ENCODE peak calls at places on chromosomes 7 and 10, in nine cellular contexts. One of them, this sample, is unnamed.

GRCh38 chr7:26385240-26385639 is 93.6 kb downstream of the SNX10 start:
- DNase-seq in GM23248: no peak
- DNase-seq in trophoblast cell: no peak
- DNase-seq in Peyer's patch: no peak
- DNase-seq in OCI-LY7: no peak
- DNase-seq in cardiac muscle cell: no peak
- DNase-seq in thoracic aorta: no peak
- DNase-seq in spleen: no peak
- DNase-seq in CD8-positive, alpha-beta memory T cell: no peak
- DNase-seq in this sample: no peak

GRCh38 chr7:130893441-130893894 is 159.5 kb upstream of the KLF14 start:
- DNase-seq in thoracic aorta: no peak
- DNase-seq in Peyer's patch: no peak
- DNase-seq in spleen: no peak
- DNase-seq in trophoblast cell: no peak
- DNase-seq in GM23248: peak; percentile 92
- DNase-seq in OCI-LY7: no peak
- DNase-seq in cardiac muscle cell: peak; percentile 43
- DNase-seq in CD8-positive, alpha-beta memory T cell: no peak
- DNase-seq in this sample: no peak

GRCh38 chr7:117032810-117033209 is 79.5 kb downstream of the ST7 start:
- DNase-seq in cardiac muscle cell: no peak
- DNase-seq in Peyer's patch: no peak
- DNase-seq in OCI-LY7: no peak
- DNase-seq in spleen: no peak
- DNase-seq in GM23248: no peak
- DNase-seq in CD8-positive, alpha-beta memory T cell: no peak
- DNase-seq in thoracic aorta: no peak
- DNase-seq in trophoblast cell: no peak
- DNase-seq in this sample: no peak

GRCh38 chr7:79420464-79420863 is 33.0 kb downstream of the MAGI2 start:
- DNase-seq in Peyer's patch: no peak
- DNase-seq in OCI-LY7: no peak
- DNase-seq in spleen: no peak
- DNase-seq in thoracic aorta: no peak
- DNase-seq in CD8-positive, alpha-beta memory T cell: no peak
- DNase-seq in cardiac muscle cell: peak; percentile 84
- DNase-seq in GM23248: peak; percentile 90
- DNase-seq in trophoblast cell: no peak
- DNase-seq in this sample: no peak

GRCh38 chr10:72263613-72264241 is 10.0 kb upstream of the DDIT4 start:
- DNase-seq in cardiac muscle cell: peak; percentile 35
- DNase-seq in trophoblast cell: no peak
- DNase-seq in CD8-positive, alpha-beta memory T cell: no peak
- DNase-seq in spleen: no peak
- DNase-seq in Peyer's patch: peak; percentile 76
- DNase-seq in GM23248: no peak
- DNase-seq in OCI-LY7: peak; percentile 93
- DNase-seq in thoracic aorta: no peak
- DNase-seq in this sample: no peak

GRCh38 chr7:6306471-6306870 is 34.0 kb upstream of the CYTH3 start:
- DNase-seq in Peyer's patch: no peak
- DNase-seq in CD8-positive, alpha-beta memory T cell: no peak
- DNase-seq in spleen: no peak
- DNase-seq in thoracic aorta: no peak
- DNase-seq in OCI-LY7: no peak
- DNase-seq in trophoblast cell: peak; percentile 90
- DNase-seq in cardiac muscle cell: peak; percentile 25
- DNase-seq in GM23248: peak; percentile 75
- DNase-seq in this sample: no peak

GRCh38 chr10:132133449-132134291 is 53.1 kb upstream of the DPYSL4 start:
- DNase-seq in cardiac muscle cell: no peak
- DNase-seq in Peyer's patch: no peak
- DNase-seq in GM23248: no peak
- DNase-seq in CD8-positive, alpha-beta memory T cell: no peak
- DNase-seq in OCI-LY7: no peak
- DNase-seq in thoracic aorta: no peak
- DNase-seq in trophoblast cell: no peak
- DNase-seq in spleen: peak; percentile 73
- DNase-seq in this sample: peak; percentile 6

GRCh38 chr7:28685291-28685659 is 272.9 kb downstream of the TRIL start:
- DNase-seq in GM23248: no peak
- DNase-seq in OCI-LY7: no peak
- DNase-seq in Peyer's patch: no peak
- DNase-seq in cardiac muscle cell: no peak
- DNase-seq in spleen: peak; percentile 84
- DNase-seq in thoracic aorta: no peak
- DNase-seq in CD8-positive, alpha-beta memory T cell: no peak
- DNase-seq in trophoblast cell: peak; percentile 46
- DNase-seq in this sample: no peak

GRCh38 chr10:114239117-114239993 is at the start of gene VWA2:
- DNase-seq in thoracic aorta: no peak
- DNase-seq in trophoblast cell: no peak
- DNase-seq in cardiac muscle cell: no peak
- DNase-seq in OCI-LY7: peak; percentile 23
- DNase-seq in Peyer's patch: no peak
- DNase-seq in GM23248: no peak
- DNase-seq in spleen: peak; percentile 82
- DNase-seq in CD8-positive, alpha-beta memory T cell: no peak
- DNase-seq in this sample: peak; percentile 18

GRCh38 chr7:99121496-99122021 is 22.3 kb downstream of the SMURF1 start:
- DNase-seq in GM23248: peak; percentile 84
- DNase-seq in Peyer's patch: no peak
- DNase-seq in trophoblast cell: no peak
- DNase-seq in CD8-positive, alpha-beta memory T cell: no peak
- DNase-seq in spleen: no peak
- DNase-seq in cardiac muscle cell: peak; percentile 76
- DNase-seq in OCI-LY7: no peak
- DNase-seq in thoracic aorta: no peak
- DNase-seq in this sample: no peak

GRCh38 chr7:129557686-129558481 is 53.6 kb upstream of the NRF1 start:
- DNase-seq in OCI-LY7: no peak
- DNase-seq in cardiac muscle cell: no peak
- DNase-seq in CD8-positive, alpha-beta memory T cell: no peak
- DNase-seq in trophoblast cell: no peak
- DNase-seq in spleen: no peak
- DNase-seq in Peyer's patch: no peak
- DNase-seq in GM23248: no peak
- DNase-seq in thoracic aorta: no peak
- DNase-seq in this sample: no peak

GRCh38 chr7:83427929-83428328 is 221.0 kb downstream of the SEMA3E start:
- DNase-seq in CD8-positive, alpha-beta memory T cell: no peak
- DNase-seq in thoracic aorta: no peak
- DNase-seq in cardiac muscle cell: no peak
- DNase-seq in Peyer's patch: no peak
- DNase-seq in GM23248: no peak
- DNase-seq in OCI-LY7: no peak
- DNase-seq in trophoblast cell: no peak
- DNase-seq in spleen: no peak
- DNase-seq in this sample: no peak

GRCh38 chr7:135189221-135189662 is 18.7 kb upstream of the CYREN start:
- DNase-seq in spleen: peak; percentile 9
- DNase-seq in GM23248: no peak
- DNase-seq in trophoblast cell: peak; percentile 48
- DNase-seq in CD8-positive, alpha-beta memory T cell: no peak
- DNase-seq in Peyer's patch: no peak
- DNase-seq in thoracic aorta: no peak
- DNase-seq in OCI-LY7: no peak
- DNase-seq in cardiac muscle cell: no peak
- DNase-seq in this sample: no peak

DNA sequence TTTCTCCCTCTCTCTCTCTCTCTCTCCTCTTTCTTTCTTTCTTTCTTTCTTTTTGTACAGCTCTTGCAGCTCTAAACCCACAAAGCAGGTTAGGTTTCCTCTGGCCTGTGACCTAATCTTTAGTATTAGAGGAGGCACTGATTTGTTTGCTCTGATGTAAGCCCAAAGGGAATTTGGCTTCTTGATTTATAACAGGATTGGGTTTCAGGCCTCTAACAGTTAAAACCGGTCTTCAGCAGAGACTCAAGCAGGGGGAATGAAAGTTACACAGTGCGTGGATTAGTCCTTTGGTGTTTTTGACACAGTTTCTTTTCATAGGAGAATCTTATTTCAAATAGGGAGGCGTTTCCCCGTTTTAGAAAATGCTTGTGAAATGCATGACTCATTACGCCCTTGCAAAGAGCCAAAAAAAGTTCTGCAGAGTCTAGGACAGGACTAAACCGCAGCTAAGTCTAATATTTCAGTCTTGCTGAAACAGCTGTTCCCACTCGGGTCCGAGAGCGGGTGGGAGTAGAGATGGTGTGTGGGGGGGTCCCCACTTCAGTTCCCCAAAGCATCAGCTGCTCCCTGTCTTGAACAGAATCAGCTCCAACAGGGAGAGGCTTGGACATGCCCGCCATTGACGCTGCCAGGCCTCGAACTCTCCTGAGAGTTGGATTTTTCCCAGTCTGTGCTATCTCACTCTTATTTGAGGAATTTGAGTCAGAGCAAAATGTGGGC is 296.5 kb upstream of the PITRM1 start:
- DNase-seq in GM23248: peak; percentile 96
- DNase-seq in spleen: no peak
- DNase-seq in CD8-positive, alpha-beta memory T cell: no peak
- DNase-seq in OCI-LY7: no peak
- DNase-seq in trophoblast cell: peak; percentile 59
- DNase-seq in Peyer's patch: no peak
- DNase-seq in cardiac muscle cell: peak; percentile 94
- DNase-seq in thoracic aorta: peak; percentile 28
- DNase-seq in this sample: peak; percentile 68
- H3K4me3 ChIP-seq in GM23248: peak overlapping the region; percentile 59
- H3K4me3 ChIP-seq in spleen: no peak overlapping the region
- H3K4me3 ChIP-seq in CD8-positive, alpha-beta memory T cell: no peak overlapping the region
- H3K4me3 ChIP-seq in OCI-LY7: no peak overlapping the region
- H3K4me3 ChIP-seq in trophoblast cell: no peak overlapping the region
- H3K4me3 ChIP-seq in Peyer's patch: no peak overlapping the region
- H3K4me3 ChIP-seq in cardiac muscle cell: no peak overlapping the region
- H3K4me3 ChIP-seq in thoracic aorta: peak overlapping the region; percentile 61
- H3K4me3 ChIP-seq in this sample: peak overlapping the region; percentile 60

GRCh38 chr7:63012633-63013183 is 985.9 kb upstream of the ZNF722 start:
- DNase-seq in OCI-LY7: no peak
- DNase-seq in thoracic aorta: no peak
- DNase-seq in trophoblast cell: no peak
- DNase-seq in cardiac muscle cell: no peak
- DNase-seq in spleen: no peak
- DNase-seq in GM23248: peak; percentile 1
- DNase-seq in CD8-positive, alpha-beta memory T cell: no peak
- DNase-seq in Peyer's patch: no peak
- DNase-seq in this sample: no peak

GRCh38 chr7:63009771-63010170 is 988.9 kb upstream of the ZNF722 start:
- DNase-seq in cardiac muscle cell: no peak
- DNase-seq in GM23248: no peak
- DNase-seq in Peyer's patch: no peak
- DNase-seq in spleen: no peak
- DNase-seq in OCI-LY7: no peak
- DNase-seq in thoracic aorta: no peak
- DNase-seq in trophoblast cell: no peak
- DNase-seq in CD8-positive, alpha-beta memory T cell: no peak
- DNase-seq in this sample: no peak

DNA sequence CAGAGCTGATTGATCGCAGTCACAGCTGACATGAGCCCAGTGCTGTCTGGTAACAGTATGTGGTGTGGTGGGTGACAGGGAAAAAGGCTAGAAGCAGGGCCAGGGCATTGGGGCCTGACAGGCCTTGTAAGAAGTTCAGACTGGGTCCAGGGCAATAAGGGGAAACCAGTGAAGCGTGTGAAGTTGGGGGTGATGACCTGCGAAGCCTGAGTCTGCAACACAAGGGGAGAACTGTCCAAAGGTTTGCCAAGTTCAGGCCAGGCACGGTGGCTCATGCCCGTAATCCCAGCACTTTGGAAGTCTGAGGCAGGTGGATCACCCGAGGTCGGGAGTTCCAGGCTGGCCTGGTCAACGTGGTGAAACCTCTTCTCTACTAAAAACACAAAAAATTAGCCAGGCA is 983.9 kb upstream of the ZNF722 start:
- DNase-seq in thoracic aorta: no peak
- DNase-seq in spleen: no peak
- DNase-seq in cardiac muscle cell: no peak
- DNase-seq in CD8-positive, alpha-beta memory T cell: no peak
- DNase-seq in Peyer's patch: no peak
- DNase-seq in trophoblast cell: no peak
- DNase-seq in GM23248: no peak
- DNase-seq in OCI-LY7: no peak
- DNase-seq in this sample: no peak
- H3K9me3 ChIP-seq in thoracic aorta: no peaks in the 10 kb centered on the region
- H3K9me3 ChIP-seq in spleen: peaks cover 88% of the 10 kb centered on the region
- H3K9me3 ChIP-seq in cardiac muscle cell: no peaks in the 10 kb centered on the region
- H3K9me3 ChIP-seq in CD8-positive, alpha-beta memory T cell: no peaks in the 10 kb centered on the region
- H3K9me3 ChIP-seq in Peyer's patch: no peaks in the 10 kb centered on the region
- H3K9me3 ChIP-seq in trophoblast cell: peaks cover 44% of the 10 kb centered on the region
- H3K9me3 ChIP-seq in GM23248: no peaks in the 10 kb centered on the region
- H3K9me3 ChIP-seq in OCI-LY7: no peaks in the 10 kb centered on the region
- H3K9me3 ChIP-seq in this sample: no peaks in the 10 kb centered on the region

DNA sequence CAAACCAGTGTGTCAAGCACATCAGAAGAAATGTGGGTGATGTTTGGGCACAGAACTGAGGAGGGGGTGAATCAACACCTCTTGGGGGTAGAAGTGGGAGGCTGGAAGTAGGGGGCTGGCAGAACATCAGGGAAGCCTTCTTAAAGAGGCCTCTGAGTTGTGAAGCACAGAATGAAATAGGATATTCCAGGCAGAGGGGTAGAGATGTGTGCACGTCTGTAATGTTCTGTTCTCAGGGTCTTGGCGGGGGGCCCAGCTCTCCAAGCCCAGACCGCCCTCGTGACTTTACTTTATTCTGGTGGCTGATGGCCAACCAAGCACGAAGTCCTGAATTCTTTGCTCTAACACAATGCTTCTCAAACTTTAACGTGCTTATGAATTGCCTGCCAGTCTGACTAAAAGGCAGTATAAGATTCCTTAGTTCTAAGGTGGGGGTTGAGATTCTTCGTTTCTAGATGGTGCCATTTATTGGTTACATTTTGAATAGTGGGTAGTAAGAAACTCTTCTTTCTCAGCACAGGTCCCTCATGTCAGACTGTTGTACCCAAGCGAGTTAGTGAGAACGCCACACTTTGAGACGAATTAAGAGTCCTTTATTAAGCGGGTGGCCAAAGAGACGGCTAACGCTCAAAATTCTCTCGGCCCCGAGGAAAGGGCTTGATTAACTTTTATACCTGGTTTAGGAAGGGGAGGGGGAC is 8.2 kb downstream of the PRXL2A start:
- DNase-seq in trophoblast cell: no peak
- DNase-seq in spleen: no peak
- DNase-seq in Peyer's patch: no peak
- DNase-seq in cardiac muscle cell: peak; percentile 93
- DNase-seq in thoracic aorta: no peak
- DNase-seq in OCI-LY7: no peak
- DNase-seq in GM23248: no peak
- DNase-seq in CD8-positive, alpha-beta memory T cell: no peak
- DNase-seq in this sample: peak; percentile 43
- H3K4me3 ChIP-seq in trophoblast cell: no peak overlapping the region
- H3K4me3 ChIP-seq in spleen: no peak overlapping the region
- H3K4me3 ChIP-seq in Peyer's patch: no peak overlapping the region
- H3K4me3 ChIP-seq in cardiac muscle cell: no peak overlapping the region
- H3K4me3 ChIP-seq in thoracic aorta: no peak overlapping the region
- H3K4me3 ChIP-seq in OCI-LY7: no peak overlapping the region
- H3K4me3 ChIP-seq in GM23248: no peak overlapping the region
- H3K4me3 ChIP-seq in CD8-positive, alpha-beta memory T cell: no peak overlapping the region
- H3K4me3 ChIP-seq in this sample: peak overlapping the region; percentile 15

DNA sequence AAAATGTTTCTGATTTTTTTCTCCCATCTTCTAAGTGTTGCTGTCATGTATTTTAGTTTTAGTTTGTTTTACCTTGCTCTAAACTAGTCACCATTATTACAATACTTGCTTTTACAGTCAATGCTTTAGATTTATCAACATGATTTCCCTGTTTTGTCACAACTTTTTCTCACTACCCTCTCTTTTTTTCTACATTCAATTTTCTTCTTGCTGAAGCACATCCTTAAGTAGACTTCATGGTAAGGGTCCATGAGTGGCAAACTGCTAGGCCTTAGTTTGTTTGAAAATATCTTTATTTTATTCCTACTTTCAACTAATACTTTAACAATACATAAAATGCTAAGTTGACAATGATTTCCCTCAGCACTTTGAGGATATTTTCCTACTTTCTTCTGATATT is 173.5 kb downstream of the DNAJC1 start:
- DNase-seq in Peyer's patch: no peak
- DNase-seq in CD8-positive, alpha-beta memory T cell: no peak
- DNase-seq in GM23248: no peak
- DNase-seq in thoracic aorta: no peak
- DNase-seq in trophoblast cell: no peak
- DNase-seq in OCI-LY7: no peak
- DNase-seq in cardiac muscle cell: no peak
- DNase-seq in spleen: no peak
- DNase-seq in this sample: no peak
- H3K9me3 ChIP-seq in Peyer's patch: no peaks in the 10 kb centered on the region
- H3K9me3 ChIP-seq in CD8-positive, alpha-beta memory T cell: peaks cover 12% of the 10 kb centered on the region
- H3K9me3 ChIP-seq in GM23248: peaks cover 9% of the 10 kb centered on the region
- H3K9me3 ChIP-seq in thoracic aorta: peaks cover 51% of the 10 kb centered on the region
- H3K9me3 ChIP-seq in trophoblast cell: peaks cover 16% of the 10 kb centered on the region
- H3K9me3 ChIP-seq in OCI-LY7: peaks cover 19% of the 10 kb centered on the region
- H3K9me3 ChIP-seq in cardiac muscle cell: no peaks in the 10 kb centered on the region
- H3K9me3 ChIP-seq in spleen: peaks cover 100% of the 10 kb centered on the region
- H3K9me3 ChIP-seq in this sample: peaks cover 62% of the 10 kb centered on the region